ENCODE peak calls at places on chromosomes 5 and 9, in six cellular contexts. E, U, G, H, P and B are unnamed samples.

GRCh38 chr5:134100283-134101011 is 14.0 kb upstream of the TCF7 start:
- DNase-seq in G (no peak), E (peak; percentile 61), U (no peak), H (no peak), P (peak; percentile 63), B (no peak)

GRCh38 chr5:146410272-146410671 is 36.9 kb upstream of the TCERG1 start:
- DNase-seq in H (no peak), E (no peak), P (no peak), U (no peak), G (no peak), B (no peak)

GRCh38 chr9:70020217-70020616 is 23.4 kb upstream of the MAMDC2 start:
- DNase-seq in H (no peak), U (no peak), P (peak; percentile 39), E (no peak), G (peak; percentile 85), B (no peak)

GRCh38 chr9:100577776-100578448 is at the start of gene CAVIN4:
- DNase-seq in H (no peak), U (no peak), E (no peak), G (no peak), P (no peak), B (no peak)

GRCh38 chr5:172744106-172745104 is 26.6 kb downstream of the DUSP1 start:
- DNase-seq in U (no peak), E (peak; percentile 92), P (no peak), H (no peak), G (peak; percentile 54), B (no peak)

GRCh38 chr9:13810510-13810909 is 503.4 kb downstream of the NFIB start:
- DNase-seq in U (no peak), E (no peak), P (no peak), H (no peak), G (no peak), B (no peak)

GRCh38 chr5:65062684-65063083 is 294.0 kb downstream of the CWC27 start:
- DNase-seq in H (no peak), U (no peak), G (peak; percentile 17), E (no peak), P (peak; percentile 65), B (no peak)

GRCh38 chr5:135651156-135651555 is 72.4 kb upstream of the CXCL14 start:
- DNase-seq in G (no peak), E (peak; percentile 41), H (peak; percentile 100), U (no peak), P (peak; percentile 40), B (peak; percentile 62)

GRCh38 chr9:113148996-113149960 is 1.5 kb upstream of the SLC31A2 start:
- DNase-seq in E (no peak), H (no peak), U (no peak), P (no peak), G (no peak), B (no peak)

GRCh38 chr5:141135030-141135717 is at the start of gene PCDHB5:
- DNase-seq in G (peak; percentile 38), U (no peak), H (no peak), E (no peak), P (peak; percentile 36), B (no peak)

GRCh38 chr9:75892168-75892901 is 1.9 kb downstream of the PCSK5 start:
- DNase-seq in P (peak; percentile 76), H (no peak), E (peak; percentile 64), U (peak; percentile 3), G (peak; percentile 13), B (no peak)

GRCh38 chr5:173878224-173878967 is 9.8 kb upstream of the CPEB4 start:
- DNase-seq in P (no peak), H (no peak), U (no peak), E (no peak), G (no peak), B (no peak)

GRCh38 chr5:117054808-117055398 is 480.3 kb upstream of the SEMA6A start:
- DNase-seq in E (no peak), G (peak; percentile 17), U (no peak), H (no peak), P (no peak), B (no peak)

GRCh38 chr5:180128671-180129261 is 57.2 kb upstream of the RNF130 start:
- DNase-seq in G (no peak), U (no peak), H (no peak), E (no peak), P (peak; percentile 2), B (peak; percentile 77)

GRCh38 chr9:132877818-132878694 is at the start of gene AK8:
- DNase-seq in E (peak; percentile 75), G (peak; percentile 77), U (peak; percentile 68), H (no peak), P (peak; percentile 92), B (peak; percentile 93)

GRCh38 chr5:81724108-81724507 is 26.8 kb downstream of the SSBP2 start:
- DNase-seq in U (no peak), G (no peak), H (no peak), P (no peak), E (no peak), B (no peak)

GRCh38 chr9:100784755-100785154 is 206.9 kb downstream of the CAVIN4 start:
- DNase-seq in E (no peak), H (no peak), P (no peak), G (no peak), U (no peak), B (no peak)

GRCh38 chr5:1292846-1293415 is 1.9 kb downstream of the TERT start:
- DNase-seq in E (no peak), G (peak; percentile 9), H (no peak), U (no peak), P (peak; percentile 2), B (peak; percentile 81)

GRCh38 chr5:80389575-80389974 is 18.3 kb upstream of the ZFYVE16 start:
- DNase-seq in G (no peak), U (no peak), P (no peak), H (no peak), E (no peak), B (no peak)

GRCh38 chr9:1708215-1708614 is 306.9 kb upstream of the SMARCA2 start:
- DNase-seq in P (no peak), H (no peak), G (no peak), E (no peak), U (no peak), B (no peak)

GRCh38 chr5:32869216-32869615 is 158.1 kb downstream of the NPR3 start:
- DNase-seq in G (no peak), U (no peak), P (no peak), E (no peak), H (no peak), B (no peak)

GRCh38 chr5:117431091-117431490 is 856.5 kb upstream of the SEMA6A start:
- DNase-seq in G (no peak), H (no peak), E (no peak), U (no peak), P (no peak), B (no peak)

GRCh38 chr9:6910497-6910896 is 152.7 kb downstream of the KDM4C start:
- DNase-seq in U (no peak), E (no peak), P (no peak), G (no peak), H (no peak), B (no peak)

GRCh38 chr9:6909186-6909585 is 151.4 kb downstream of the KDM4C start:
- DNase-seq in P (no peak), H (no peak), E (no peak), G (no peak), U (no peak), B (no peak)

GRCh38 chr9:6910032-6910431 is 152.3 kb downstream of the KDM4C start:
- DNase-seq in U (no peak), H (no peak), G (no peak), P (no peak), E (no peak), B (no peak)

GRCh38 chr9:6905850-6906375 is 148.1 kb downstream of the KDM4C start:
- DNase-seq in P (no peak), U (no peak), G (no peak), H (no peak), E (no peak), B (no peak)

DNA sequence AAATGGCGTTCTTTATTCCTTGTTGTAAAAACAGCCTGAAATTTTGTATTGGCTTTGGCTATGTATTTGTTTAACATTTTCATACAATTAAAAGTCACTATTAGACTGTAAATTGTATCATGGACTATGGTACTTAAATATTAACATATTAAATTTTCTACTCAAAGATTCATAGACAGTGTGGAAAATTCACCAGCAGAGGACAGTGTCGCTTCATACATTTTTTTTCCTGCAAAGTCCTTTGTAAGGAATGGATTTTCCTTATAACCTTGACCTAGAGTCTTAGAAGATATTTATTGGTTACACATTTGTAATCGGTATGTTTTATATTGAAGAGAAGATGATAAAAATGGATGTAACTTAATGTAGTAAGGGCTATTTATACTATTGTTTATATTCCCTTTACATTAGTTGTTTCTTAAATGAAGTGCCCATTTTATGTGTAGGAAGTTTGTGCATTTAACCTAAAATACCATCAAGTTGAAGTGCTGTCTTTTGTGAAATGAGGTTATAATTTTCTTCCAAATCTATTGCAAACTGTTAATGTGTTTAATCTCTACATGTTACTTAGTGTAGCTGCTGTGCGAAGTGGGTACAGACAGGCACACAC is 150.1 kb downstream of the KDM4C start:
- DNase-seq in P (peak; percentile 36), U (peak; percentile 18), E (no peak), H (no peak), G (no peak), B (no peak)
- TF ChIP-seq CTCF in P (peak; percentile 80), U (peak; percentile 76), E (peak; percentile 21), H (peak; percentile 42), G (peak; percentile 34), B (peak; percentile 69)

GRCh38 chr5:132736853-132737833 is at the start of gene KIF3A:
- DNase-seq in P (peak; percentile 99), E (peak; percentile 98), H (peak; percentile 79), G (peak; percentile 98), U (peak; percentile 94), B (peak; percentile 99)
- TF ChIP-seq CTCF in P (no peak), E (no peak), H (no peak), G (no peak), U (peak; percentile 34), B (no peak)

GRCh38 chr5:139385061-139385889 is 2.2 kb upstream of the SLC23A1 start:
- DNase-seq in U (no peak), P (no peak), H (no peak), E (peak; percentile 53), G (peak; percentile 45), B (no peak)
- TF ChIP-seq CTCF in U (no peak), P (no peak), H (no peak), E (peak; percentile 32), G (peak; percentile 68), B (no peak)

GRCh38 chr9:105403552-105404246 is 44.1 kb upstream of the FSD1L start:
- DNase-seq in G (no peak), H (no peak), E (no peak), U (no peak), P (no peak), B (no peak)

GRCh38 chr9:105406369-105406768 is 41.5 kb upstream of the FSD1L start:
- DNase-seq in H (no peak), G (no peak), E (no peak), U (no peak), P (no peak), B (no peak)

GRCh38 chr9:105399117-105399516 is 48.7 kb upstream of the FSD1L start:
- DNase-seq in P (no peak), H (no peak), U (no peak), E (no peak), G (no peak), B (no peak)

GRCh38 chr9:105405514-105406131 is 42.2 kb upstream of the FSD1L start:
- DNase-seq in G (peak; percentile 93), U (no peak), P (no peak), H (no peak), E (no peak), B (no peak)

DNA sequence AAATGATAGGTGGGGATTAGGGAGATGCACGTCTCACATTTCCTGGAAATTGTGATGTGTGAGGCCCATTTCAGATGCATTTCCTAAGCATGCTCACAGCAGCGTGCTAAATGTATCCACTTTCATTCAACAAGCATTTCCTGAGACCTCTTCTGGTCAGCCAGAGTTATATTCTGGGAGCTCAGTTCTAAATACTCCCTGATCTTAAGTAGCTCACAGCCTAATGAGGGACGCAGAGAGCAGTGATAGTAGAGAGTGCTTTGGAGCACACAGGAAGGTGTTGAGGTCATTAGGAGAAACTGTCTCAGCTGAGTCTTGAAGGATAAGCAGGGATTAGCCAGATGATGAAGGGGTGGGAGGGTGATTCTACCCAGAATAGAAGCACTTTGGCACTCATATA is 46.2 kb upstream of the FSD1L start:
- DNase-seq in U (no peak), E (no peak), G (peak; percentile 92), H (no peak), P (no peak), B (no peak)
- TF ChIP-seq CTCF in U (no peak), E (no peak), G (peak; percentile 11), H (no peak), P (peak; percentile 34), B (peak; percentile 40)